ENCODE peak calls at places on chromosomes 2 and 18, in nine cellular contexts. One of them, this sample, is unnamed.

GRCh38 chr2:88212251-88212790 is 42.2 kb downstream of the THNSL2 start:
- DNase-seq in upper lobe of right lung: no peak
- DNase-seq in A172: no peak
- DNase-seq in neural progenitor cell: peak
- DNase-seq in activated CD4-positive, alpha-beta T cell treated with anti-CD3 and anti-CD28 coated beads for 36 hours: no peak
- DNase-seq in DND-41: peak
- DNase-seq in T-helper 1 cell: no peak
- DNase-seq in heart right ventricle: no peak
- DNase-seq in neural crest cell: no peak
- DNase-seq in this sample: no peak

GRCh38 chr2:212709287-212709686 is 170.7 kb upstream of the ERBB4 start:
- DNase-seq in neural crest cell: no peak
- DNase-seq in A172: no peak
- DNase-seq in heart right ventricle: no peak
- DNase-seq in T-helper 1 cell: no peak
- DNase-seq in upper lobe of right lung: no peak
- DNase-seq in neural progenitor cell: peak
- DNase-seq in DND-41: no peak
- DNase-seq in activated CD4-positive, alpha-beta T cell treated with anti-CD3 and anti-CD28 coated beads for 36 hours: no peak
- DNase-seq in this sample: peak

GRCh38 chr2:65790676-65790935 is 358.2 kb upstream of the SPRED2 start:
- DNase-seq in A172: no peak
- DNase-seq in neural crest cell: no peak
- DNase-seq in neural progenitor cell: peak
- DNase-seq in heart right ventricle: no peak
- DNase-seq in upper lobe of right lung: no peak
- DNase-seq in activated CD4-positive, alpha-beta T cell treated with anti-CD3 and anti-CD28 coated beads for 36 hours: no peak
- DNase-seq in T-helper 1 cell: no peak
- DNase-seq in DND-41: no peak
- DNase-seq in this sample: no peak

GRCh38 chr2:132645943-132646804 is 23.8 kb downstream of the LYPD1 start:
- DNase-seq in T-helper 1 cell: no peak
- DNase-seq in activated CD4-positive, alpha-beta T cell treated with anti-CD3 and anti-CD28 coated beads for 36 hours: no peak
- DNase-seq in neural crest cell: no peak
- DNase-seq in A172: no peak
- DNase-seq in DND-41: no peak
- DNase-seq in upper lobe of right lung: no peak
- DNase-seq in neural progenitor cell: peak
- DNase-seq in heart right ventricle: no peak
- DNase-seq in this sample: no peak

GRCh38 chr2:65122313-65122712 is 7.6 kb downstream of the RAB1A start:
- DNase-seq in T-helper 1 cell: no peak
- DNase-seq in DND-41: no peak
- DNase-seq in neural crest cell: no peak
- DNase-seq in A172: no peak
- DNase-seq in heart right ventricle: no peak
- DNase-seq in activated CD4-positive, alpha-beta T cell treated with anti-CD3 and anti-CD28 coated beads for 36 hours: no peak
- DNase-seq in upper lobe of right lung: no peak
- DNase-seq in neural progenitor cell: no peak
- DNase-seq in this sample: no peak

GRCh38 chr2:35973132-35973736 is 382.3 kb upstream of the CRIM1 start:
- DNase-seq in neural progenitor cell: peak
- DNase-seq in T-helper 1 cell: no peak
- DNase-seq in A172: peak
- DNase-seq in neural crest cell: no peak
- DNase-seq in DND-41: no peak
- DNase-seq in activated CD4-positive, alpha-beta T cell treated with anti-CD3 and anti-CD28 coated beads for 36 hours: peak
- DNase-seq in heart right ventricle: no peak
- DNase-seq in upper lobe of right lung: no peak
- DNase-seq in this sample: peak

GRCh38 chr18:53864758-53865157 is 359.7 kb downstream of the MBD2 start:
- DNase-seq in T-helper 1 cell: no peak
- DNase-seq in DND-41: no peak
- DNase-seq in heart right ventricle: no peak
- DNase-seq in activated CD4-positive, alpha-beta T cell treated with anti-CD3 and anti-CD28 coated beads for 36 hours: no peak
- DNase-seq in A172: no peak
- DNase-seq in upper lobe of right lung: no peak
- DNase-seq in neural crest cell: no peak
- DNase-seq in neural progenitor cell: no peak
- DNase-seq in this sample: no peak

GRCh38 chr18:77073336-77074093 is 59.1 kb downstream of the MBP start:
- DNase-seq in upper lobe of right lung: no peak
- DNase-seq in T-helper 1 cell: no peak
- DNase-seq in neural progenitor cell: no peak
- DNase-seq in neural crest cell: no peak
- DNase-seq in heart right ventricle: no peak
- DNase-seq in A172: no peak
- DNase-seq in activated CD4-positive, alpha-beta T cell treated with anti-CD3 and anti-CD28 coated beads for 36 hours: peak
- DNase-seq in DND-41: no peak
- DNase-seq in this sample: no peak

GRCh38 chr2:163664610-163665009 is 71.2 kb downstream of the FIGN start:
- DNase-seq in activated CD4-positive, alpha-beta T cell treated with anti-CD3 and anti-CD28 coated beads for 36 hours: no peak
- DNase-seq in DND-41: no peak
- DNase-seq in heart right ventricle: no peak
- DNase-seq in neural crest cell: no peak
- DNase-seq in upper lobe of right lung: no peak
- DNase-seq in neural progenitor cell: no peak
- DNase-seq in T-helper 1 cell: no peak
- DNase-seq in A172: peak
- DNase-seq in this sample: peak

GRCh38 chr2:11553661-11554429 is 20.0 kb downstream of the GREB1 start:
- DNase-seq in heart right ventricle: no peak
- DNase-seq in DND-41: no peak
- DNase-seq in T-helper 1 cell: no peak
- DNase-seq in activated CD4-positive, alpha-beta T cell treated with anti-CD3 and anti-CD28 coated beads for 36 hours: no peak
- DNase-seq in neural crest cell: no peak
- DNase-seq in upper lobe of right lung: no peak
- DNase-seq in neural progenitor cell: peak
- DNase-seq in A172: peak
- DNase-seq in this sample: no peak

GRCh38 chr2:175247159-175247558 is 65.6 kb upstream of the ATP5MC3 start:
- DNase-seq in heart right ventricle: no peak
- DNase-seq in upper lobe of right lung: no peak
- DNase-seq in neural crest cell: no peak
- DNase-seq in DND-41: no peak
- DNase-seq in activated CD4-positive, alpha-beta T cell treated with anti-CD3 and anti-CD28 coated beads for 36 hours: no peak
- DNase-seq in A172: no peak
- DNase-seq in neural progenitor cell: no peak
- DNase-seq in T-helper 1 cell: no peak
- DNase-seq in this sample: no peak

GRCh38 chr2:127810156-127810636 is 775 bp downstream of the WDR33 start:
- DNase-seq in DND-41: no peak
- DNase-seq in neural progenitor cell: peak
- DNase-seq in activated CD4-positive, alpha-beta T cell treated with anti-CD3 and anti-CD28 coated beads for 36 hours: no peak
- DNase-seq in T-helper 1 cell: no peak
- DNase-seq in A172: peak
- DNase-seq in heart right ventricle: peak
- DNase-seq in upper lobe of right lung: no peak
- DNase-seq in neural crest cell: no peak
- DNase-seq in this sample: peak

GRCh38 chr2:60818272-60818671 is 62.2 kb downstream of the PAPOLG start:
- DNase-seq in neural crest cell: no peak
- DNase-seq in DND-41: no peak
- DNase-seq in T-helper 1 cell: no peak
- DNase-seq in heart right ventricle: no peak
- DNase-seq in activated CD4-positive, alpha-beta T cell treated with anti-CD3 and anti-CD28 coated beads for 36 hours: peak
- DNase-seq in A172: no peak
- DNase-seq in neural progenitor cell: no peak
- DNase-seq in upper lobe of right lung: no peak
- DNase-seq in this sample: no peak

GRCh38 chr18:32771871-32772499 is 838 bp downstream of the KLHL14 start:
- DNase-seq in activated CD4-positive, alpha-beta T cell treated with anti-CD3 and anti-CD28 coated beads for 36 hours: peak
- DNase-seq in heart right ventricle: peak
- DNase-seq in neural progenitor cell: peak
- DNase-seq in upper lobe of right lung: no peak
- DNase-seq in neural crest cell: peak
- DNase-seq in T-helper 1 cell: no peak
- DNase-seq in A172: no peak
- DNase-seq in DND-41: no peak
- DNase-seq in this sample: no peak

GRCh38 chr2:37780097-37780676 is 108.7 kb upstream of the CDC42EP3 start:
- DNase-seq in T-helper 1 cell: no peak
- DNase-seq in heart right ventricle: no peak
- DNase-seq in upper lobe of right lung: no peak
- DNase-seq in A172: no peak
- DNase-seq in activated CD4-positive, alpha-beta T cell treated with anti-CD3 and anti-CD28 coated beads for 36 hours: no peak
- DNase-seq in neural crest cell: no peak
- DNase-seq in neural progenitor cell: no peak
- DNase-seq in DND-41: no peak
- DNase-seq in this sample: no peak

GRCh38 chr18:44325903-44326650 is 354.6 kb upstream of the SETBP1 start:
- DNase-seq in T-helper 1 cell: no peak
- DNase-seq in upper lobe of right lung: no peak
- DNase-seq in A172: peak
- DNase-seq in neural crest cell: peak
- DNase-seq in DND-41: peak
- DNase-seq in activated CD4-positive, alpha-beta T cell treated with anti-CD3 and anti-CD28 coated beads for 36 hours: peak
- DNase-seq in neural progenitor cell: peak
- DNase-seq in heart right ventricle: peak
- DNase-seq in this sample: peak

GRCh38 chr2:169799555-169799954 is 884 bp downstream of the SSB start:
- DNase-seq in activated CD4-positive, alpha-beta T cell treated with anti-CD3 and anti-CD28 coated beads for 36 hours: no peak
- DNase-seq in T-helper 1 cell: no peak
- DNase-seq in neural progenitor cell: peak
- DNase-seq in heart right ventricle: no peak
- DNase-seq in neural crest cell: no peak
- DNase-seq in upper lobe of right lung: no peak
- DNase-seq in A172: no peak
- DNase-seq in DND-41: no peak
- DNase-seq in this sample: no peak

GRCh38 chr18:58345064-58345463 is 283.8 kb downstream of the ALPK2 start:
- DNase-seq in neural progenitor cell: peak
- DNase-seq in upper lobe of right lung: no peak
- DNase-seq in DND-41: no peak
- DNase-seq in activated CD4-positive, alpha-beta T cell treated with anti-CD3 and anti-CD28 coated beads for 36 hours: no peak
- DNase-seq in heart right ventricle: no peak
- DNase-seq in neural crest cell: peak
- DNase-seq in T-helper 1 cell: no peak
- DNase-seq in A172: no peak
- DNase-seq in this sample: no peak

GRCh38 chr2:221431477-221431876 is 140.6 kb downstream of the EPHA4 start:
- DNase-seq in A172: no peak
- DNase-seq in upper lobe of right lung: no peak
- DNase-seq in heart right ventricle: no peak
- DNase-seq in T-helper 1 cell: no peak
- DNase-seq in neural progenitor cell: no peak
- DNase-seq in DND-41: no peak
- DNase-seq in neural crest cell: no peak
- DNase-seq in activated CD4-positive, alpha-beta T cell treated with anti-CD3 and anti-CD28 coated beads for 36 hours: no peak
- DNase-seq in this sample: no peak

GRCh38 chr2:151560289-151560688 is 150.6 kb downstream of the RIF1 start:
- DNase-seq in A172: peak
- DNase-seq in DND-41: no peak
- DNase-seq in neural crest cell: no peak
- DNase-seq in heart right ventricle: peak
- DNase-seq in T-helper 1 cell: no peak
- DNase-seq in activated CD4-positive, alpha-beta T cell treated with anti-CD3 and anti-CD28 coated beads for 36 hours: no peak
- DNase-seq in upper lobe of right lung: no peak
- DNase-seq in neural progenitor cell: no peak
- DNase-seq in this sample: peak

GRCh38 chr2:96140941-96141623 is 2.8 kb upstream of the ASTL start:
- DNase-seq in T-helper 1 cell: no peak
- DNase-seq in activated CD4-positive, alpha-beta T cell treated with anti-CD3 and anti-CD28 coated beads for 36 hours: peak
- DNase-seq in heart right ventricle: no peak
- DNase-seq in A172: no peak
- DNase-seq in neural progenitor cell: no peak
- DNase-seq in upper lobe of right lung: no peak
- DNase-seq in neural crest cell: no peak
- DNase-seq in DND-41: no peak
- DNase-seq in this sample: no peak

GRCh38 chr2:145095641-145096435 is 575.9 kb upstream of the ZEB2 start:
- DNase-seq in heart right ventricle: no peak
- DNase-seq in DND-41: no peak
- DNase-seq in neural crest cell: no peak
- DNase-seq in T-helper 1 cell: no peak
- DNase-seq in activated CD4-positive, alpha-beta T cell treated with anti-CD3 and anti-CD28 coated beads for 36 hours: no peak
- DNase-seq in upper lobe of right lung: no peak
- DNase-seq in A172: peak
- DNase-seq in neural progenitor cell: no peak
- DNase-seq in this sample: no peak

GRCh38 chr18:22465859-22466602 is 48.3 kb upstream of the CTAGE1 start:
- DNase-seq in heart right ventricle: peak
- DNase-seq in activated CD4-positive, alpha-beta T cell treated with anti-CD3 and anti-CD28 coated beads for 36 hours: no peak
- DNase-seq in neural crest cell: no peak
- DNase-seq in neural progenitor cell: no peak
- DNase-seq in upper lobe of right lung: no peak
- DNase-seq in T-helper 1 cell: no peak
- DNase-seq in A172: peak
- DNase-seq in DND-41: no peak
- DNase-seq in this sample: peak

GRCh38 chr2:196131384-196131861 is 40.0 kb downstream of the STK17B start:
- DNase-seq in DND-41: peak
- DNase-seq in T-helper 1 cell: peak
- DNase-seq in activated CD4-positive, alpha-beta T cell treated with anti-CD3 and anti-CD28 coated beads for 36 hours: peak
- DNase-seq in heart right ventricle: peak
- DNase-seq in neural progenitor cell: peak
- DNase-seq in A172: peak
- DNase-seq in neural crest cell: no peak
- DNase-seq in upper lobe of right lung: no peak
- DNase-seq in this sample: no peak

This sample was measured in epithelial cell of proximal tubule.